ENCODE peak calls at places on chromosomes 16 and 17, in four cellular contexts. Y, Q, S and H are unnamed samples.

GRCh38 chr16:70271696-70272095 is 17.6 kb downstream of the AARS1 start:
- DNase-seq in Y (no peak), Q (no peak), S (no peak), H (no peak)

GRCh38 chr17:77862890-77863813 is 95.4 kb upstream of the TNRC6C start:
- DNase-seq in Y (no peak), Q (no peak), S (no peak), H (no peak)

GRCh38 chr17:64183815-64184397 is 54.0 kb upstream of the ERN1 start:
- DNase-seq in Y (no peak), Q (no peak), S (peak), H (no peak)

GRCh38 chr17:51487947-51488346 is 227.6 kb downstream of the UTP18 start:
- DNase-seq in Y (no peak), Q (no peak), S (peak), H (no peak)

GRCh38 chr17:50379733-50380132 is 6.7 kb downstream of the EME1 start:
- DNase-seq in Y (no peak), Q (no peak), S (no peak), H (no peak)

GRCh38 chr17:50833396-50834125 is 1.8 kb upstream of the WFIKKN2 start:
- DNase-seq in Y (no peak), Q (no peak), S (no peak), H (no peak)

GRCh38 chr17:69424287-69425041 is 10.0 kb downstream of the MAP2K6 start:
- DNase-seq in Y (no peak), Q (no peak), S (no peak), H (no peak)

GRCh38 chr16:72434159-72434558 is 262.2 kb upstream of the PMFBP1 start:
- DNase-seq in Y (no peak), Q (no peak), S (peak), H (no peak)

GRCh38 chr17:11608396-11608795 is 10.1 kb downstream of the DNAH9 start:
- DNase-seq in Y (no peak), Q (peak), S (no peak), H (no peak)

GRCh38 chr16:85465328-85466307 is 147.5 kb upstream of the GSE1 start:
- DNase-seq in Y (no peak), Q (no peak), S (peak), H (peak)

GRCh38 chr16:50038756-50039529 is 13.9 kb downstream of the CNEP1R1 start:
- DNase-seq in Y (no peak), Q (peak), S (no peak), H (no peak)

GRCh38 chr16:78953526-78953925 is 647.0 kb downstream of the MAF start:
- DNase-seq in Y (no peak), Q (no peak), S (no peak), H (no peak)

GRCh38 chr17:2054262-2054739 is 602 bp upstream of the HIC1 start:
- DNase-seq in Y (no peak), Q (no peak), S (peak), H (peak)

GRCh38 chr17:78974635-78975591 is 4.8 kb downstream of the LGALS3BP start:
- DNase-seq in Y (no peak), Q (peak), S (peak), H (no peak)

GRCh38 chr16:77246160-77246559 is 47.0 kb downstream of the SYCE1L start:
- DNase-seq in Y (no peak), Q (no peak), S (no peak), H (no peak)

GRCh38 chr16:9159839-9160550 is 68.6 kb downstream of the HAPSTR1 start:
- DNase-seq in Y (no peak), Q (peak), S (peak), H (peak)

GRCh38 chr16:49457196-49457595 is 83.6 kb downstream of the C16orf78 start:
- DNase-seq in Y (no peak), Q (no peak), S (no peak), H (no peak)

GRCh38 chr16:51982715-51983680 is 563.9 kb downstream of the TOX3 start:
- DNase-seq in Y (no peak), Q (peak), S (peak), H (peak)

GRCh38 chr16:8628981-8629725 is 7.7 kb downstream of the METTL22 start:
- DNase-seq in Y (no peak), Q (no peak), S (no peak), H (no peak)

GRCh38 chr17:39800540-39800939 is 62.8 kb downstream of the GRB7 start:
- DNase-seq in Y (peak), Q (no peak), S (no peak), H (no peak)

GRCh38 chr17:79809530-79810137 is 12.8 kb upstream of the CBX8 start:
- DNase-seq in Y (no peak), Q (no peak), S (no peak), H (no peak)

GRCh38 chr16:58012481-58012880 is 11.3 kb downstream of the USB1 start:
- DNase-seq in Y (no peak), Q (no peak), S (no peak), H (no peak)

GRCh38 chr17:28861393-28862203 is 6.8 kb downstream of the ERAL1 start:
- DNase-seq in Y (no peak), Q (no peak), S (no peak), H (no peak)

GRCh38 chr17:17814162-17815061 is 22.4 kb downstream of the SREBF1 start:
- DNase-seq in Y (no peak), Q (no peak), S (no peak), H (no peak)

GRCh38 chr17:56973520-56973919 is 4.4 kb upstream of the SCPEP1 start:
- DNase-seq in Y (no peak), Q (no peak), S (no peak), H (no peak)

GRCh38 chr16:80680046-80680445 is 124.4 kb downstream of the CDYL2 start:
- DNase-seq in Y (no peak), Q (peak), S (no peak), H (no peak)

GRCh38 chr17:12421646-12422306 is 243.9 kb upstream of the MYOCD start:
- DNase-seq in Y (no peak), Q (no peak), S (no peak), H (no peak)

GRCh38 chr17:35892091-35892637 is 12.0 kb upstream of the CCL5 start:
- DNase-seq in Y (no peak), Q (no peak), S (peak), H (no peak)

GRCh38 chr17:39096435-39097158 is 54.8 kb downstream of the PLXDC1 start:
- DNase-seq in Y (no peak), Q (no peak), S (no peak), H (no peak)